ENCODE peak calls at places on chromosomes 3 and 15, in five cellular contexts. I is fibroblast of lung, K is HCT116, R is MM.1S, W is GM23248. A is an unnamed sample. For H3K4me1, the result is how much of the 10 kb centered on the place peaks cover.

GRCh38 chr3:52843881-52844280 is 9.1 kb upstream of the MUSTN1 start:
- DNase-seq in I (no peak), K (no peak), R (no peak), W (no peak), A (no peak)

GRCh38 chr3:46811615-46812236 is 51.5 kb downstream of the MYL3 start:
- DNase-seq in I (no peak), K (no peak), R (no peak), W (no peak), A (no peak)

GRCh38 chr3:194312743-194313281 is 38.3 kb downstream of the CPN2 start:
- DNase-seq in I (peak), K (no peak), R (no peak), W (peak), A (peak)

GRCh38 chr15:70524470-70524869 is 238.9 kb downstream of the UACA start:
- DNase-seq in I (no peak), K (no peak), R (no peak), W (no peak), A (no peak)

GRCh38 chr3:10278501-10278900 is 14.2 kb downstream of the GHRL start:
- DNase-seq in I (no peak), K (no peak), R (no peak), W (no peak), A (no peak)

GRCh38 chr3:108552267-108553159 is 36.7 kb downstream of the CIP2A start:
- DNase-seq in I (peak), K (peak), R (peak), W (peak), A (peak)

GRCh38 chr3:66236281-66236680 is 15.5 kb downstream of the SLC25A26 start:
- DNase-seq in I (no peak), K (peak), R (no peak), W (peak), A (peak)

GRCh38 chr3:45704544-45704943 is 15.3 kb downstream of the SACM1L start:
- DNase-seq in I (no peak), K (no peak), R (no peak), W (no peak), A (no peak)

GRCh38 chr15:74540761-74541493 is at the start of gene ARID3B:
- DNase-seq in I (peak), K (peak), R (peak), W (peak), A (peak)

GRCh38 chr3:51748327-51748726 is 30.7 kb downstream of the IQCF6 start:
- DNase-seq in I (no peak), K (peak), R (no peak), W (no peak), A (no peak)

GRCh38 chr15:37880009-37880834 is 54.2 kb upstream of the TMCO5A start:
- DNase-seq in I (peak), K (peak), R (peak), W (peak), A (peak)

GRCh38 chr3:44883213-44883955 is 9.0 kb downstream of the TGM4 start:
- DNase-seq in I (no peak), K (no peak), R (no peak), W (peak), A (no peak)

GRCh38 chr3:105813710-105814109 is 55.1 kb downstream of the CBLB start:
- DNase-seq in I (no peak), K (no peak), R (no peak), W (no peak), A (no peak)

GRCh38 chr3:71724584-71725278 is 471 bp downstream of the EIF4E3 start:
- DNase-seq in I (no peak), K (no peak), R (peak), W (peak), A (peak)

GRCh38 chr15:84908564-84908963 is 24.1 kb downstream of the SLC28A1 start:
- DNase-seq in I (no peak), K (no peak), R (no peak), W (no peak), A (no peak)

DNA sequence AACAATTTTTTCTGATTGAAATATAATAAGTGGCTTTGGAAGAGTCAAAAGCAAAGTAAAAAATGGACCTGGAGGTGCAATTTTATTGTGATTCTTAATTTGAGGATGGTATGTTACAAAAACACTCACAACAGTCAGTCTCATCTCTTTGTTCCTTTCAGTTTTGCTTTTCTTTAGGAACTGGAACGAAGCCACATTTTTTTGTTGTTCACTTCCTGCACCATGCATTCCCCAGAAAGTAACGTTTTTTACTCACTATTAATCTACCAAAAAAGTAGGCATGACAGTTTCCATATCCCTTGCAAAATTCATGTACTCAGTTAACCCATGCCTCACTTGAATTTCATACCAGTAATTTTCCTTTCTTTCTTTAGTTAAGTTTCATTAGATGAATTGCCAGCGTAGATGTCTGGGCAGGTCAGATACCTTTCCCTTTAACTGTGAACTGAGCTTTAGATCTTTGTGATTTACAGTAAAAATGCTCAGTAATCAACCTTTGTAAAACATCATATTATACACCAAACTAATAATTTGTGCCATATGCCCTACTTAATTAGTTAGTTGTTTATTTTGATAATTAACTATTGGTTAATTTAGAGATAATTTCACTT is 384.3 kb downstream of the ROBO1 start:
- DNase-seq in I (peak), K (no peak), R (no peak), W (peak), A (peak)
- H3K4me1 ChIP-seq in I (under half), K (under half), R (under half), W (under half), A (under half)

GRCh38 chr15:81427176-81427575 is 53.2 kb upstream of the TMC3 start:
- DNase-seq in I (no peak), K (no peak), R (no peak), W (no peak), A (no peak)
- H3K4me3 ChIP-seq in I (no peak), K (no peak), R (no peak), W (no peak), A (no peak)

GRCh38 chr15:98745650-98746374 is 97.5 kb downstream of the IGF1R start:
- DNase-seq in I (peak), K (no peak), R (no peak), W (no peak), A (peak)

GRCh38 chr15:98745179-98745578 is 96.8 kb downstream of the IGF1R start:
- DNase-seq in I (no peak), K (no peak), R (no peak), W (no peak), A (no peak)

GRCh38 chr15:98744506-98744905 is 96.2 kb downstream of the IGF1R start:
- DNase-seq in I (no peak), K (no peak), R (no peak), W (no peak), A (no peak)

GRCh38 chr15:98746375-98746679 is 98.0 kb downstream of the IGF1R start:
- DNase-seq in I (no peak), K (no peak), R (no peak), W (no peak), A (no peak)

DNA sequence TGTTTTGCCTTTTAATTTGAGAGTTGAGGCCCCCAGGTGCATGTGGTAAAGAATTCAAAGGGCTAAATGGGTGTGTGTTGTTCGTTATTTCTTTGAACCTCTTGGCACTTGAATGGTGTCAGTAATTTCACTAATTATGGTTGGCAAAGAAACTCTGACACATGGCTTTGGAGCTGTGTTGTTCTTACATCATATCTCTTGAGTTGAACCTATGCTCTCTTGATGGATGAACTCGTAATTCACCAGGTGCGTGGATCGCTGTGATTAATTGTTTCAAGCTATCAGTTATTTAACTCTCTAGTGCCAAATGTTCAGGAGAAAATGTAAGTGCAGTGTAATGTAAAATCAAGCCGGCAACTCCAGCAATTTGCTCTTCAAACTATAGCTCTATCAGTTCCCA is 98.4 kb downstream of the IGF1R start:
- DNase-seq in I (no peak), K (no peak), R (no peak), W (no peak), A (no peak)
- H3K9ac ChIP-seq in I (no peak), K (no peak), R (no peak), W (no peak), A (no peak)

DNA sequence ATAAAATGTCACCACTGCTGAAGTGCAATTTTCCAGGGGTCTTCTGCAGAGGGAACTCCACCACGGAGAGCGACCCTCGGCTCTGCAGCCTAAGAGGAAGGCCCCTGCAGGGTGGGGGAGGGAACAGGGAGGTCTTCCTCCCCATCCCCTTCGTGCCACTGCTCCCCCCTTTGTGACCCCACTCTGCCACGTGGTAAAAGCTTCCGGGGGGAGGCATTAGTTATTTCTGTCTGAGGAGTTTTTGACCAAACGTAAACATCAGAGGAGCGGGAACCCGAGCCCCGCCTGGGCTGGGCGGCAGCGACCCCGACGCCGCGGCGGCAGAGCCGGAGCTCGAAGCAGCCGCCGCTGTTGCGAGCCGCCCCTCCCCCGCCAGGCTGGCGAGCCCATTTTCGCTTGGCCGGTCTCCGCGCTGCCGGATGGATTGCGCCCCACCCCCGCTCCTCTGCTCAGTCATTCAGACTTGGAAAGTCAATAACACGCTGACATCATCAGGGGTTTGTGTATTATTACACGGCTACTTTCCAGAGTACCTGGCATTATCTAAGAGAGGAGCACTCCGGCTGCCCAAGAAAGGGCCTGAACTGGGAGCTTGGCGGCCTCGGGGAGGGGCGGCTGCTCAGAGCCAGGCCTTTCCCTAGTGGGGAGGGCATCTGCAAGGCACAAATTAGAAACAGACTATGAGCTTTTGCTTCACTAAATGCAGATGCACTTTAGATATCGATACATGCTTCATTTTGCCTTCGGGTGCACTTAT is 162.5 kb upstream of the TBL1XR1 start:
- DNase-seq in I (peak), K (peak), R (peak), W (peak), A (peak)
- H3K4me1 ChIP-seq in I (under half), K (half or more), R (half or more), W (under half), A (under half)

GRCh38 chr3:187932530-187932929 is 187.3 kb upstream of the BCL6 start:
- DNase-seq in I (no peak), K (no peak), R (no peak), W (no peak), A (no peak)
- H3K4me3 ChIP-seq in I (no peak), K (no peak), R (no peak), W (no peak), A (no peak)

DNA sequence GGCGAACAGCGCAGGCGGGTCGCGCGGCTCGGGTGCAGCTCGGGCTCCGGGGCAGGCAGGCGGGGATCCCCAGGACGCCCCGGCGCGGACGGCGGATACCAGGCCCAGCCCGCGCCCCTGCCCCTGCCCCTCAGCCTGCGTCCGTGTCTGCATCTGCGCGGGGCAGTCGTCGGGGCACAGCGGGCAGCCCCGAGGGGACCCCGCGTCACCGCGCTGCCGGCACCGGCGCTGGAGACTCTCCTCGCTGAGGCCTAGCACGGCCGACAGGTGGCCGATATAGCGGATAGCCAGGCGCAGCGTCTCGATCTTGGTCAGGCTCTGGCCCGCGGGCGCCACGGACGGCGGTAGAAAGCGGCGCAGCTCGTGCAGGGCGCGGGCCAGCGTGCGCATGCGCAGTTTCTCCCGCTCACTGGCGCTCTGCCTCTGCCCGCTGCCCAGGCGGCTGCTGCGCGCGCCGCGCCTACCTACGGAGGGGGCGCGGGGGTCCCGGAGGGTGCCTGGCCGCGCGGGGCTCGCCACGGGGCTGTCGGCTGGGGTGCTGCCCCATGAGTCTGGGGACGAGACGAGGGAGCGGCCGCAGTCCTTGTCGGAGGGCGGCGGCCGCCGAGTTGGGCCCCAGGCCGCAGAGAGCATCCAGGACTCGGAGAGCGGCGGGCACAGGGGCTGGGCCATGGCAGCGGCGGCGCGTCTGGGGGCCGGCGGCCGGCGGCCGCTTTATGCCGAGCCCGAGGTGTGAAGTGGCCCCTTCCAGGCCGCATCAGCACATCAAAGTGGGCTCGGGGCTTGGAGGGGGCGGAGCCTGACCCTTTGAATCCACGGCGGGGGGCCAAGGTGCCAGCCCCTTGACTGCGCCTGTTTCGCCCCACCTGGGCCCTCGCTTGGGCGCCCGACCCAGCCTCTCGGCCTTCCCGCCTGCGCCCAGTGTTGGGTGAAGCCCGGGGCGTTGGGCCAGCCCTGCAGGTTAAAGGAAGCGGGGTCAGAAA is at the start of gene MESP1:
- DNase-seq in I (peak), K (peak), R (peak), W (peak), A (peak)
- H3K9ac ChIP-seq in I (peak), K (peak), R (peak), W (peak), A (peak)

A was measured in adipocyte.